ENCODE peak calls at places on chromosomes 6 and 20, in ten cellular contexts. J is cardiac muscle cell; F is GM23338; W is AG09309; G is CD4-positive, alpha-beta memory T cell; T is epithelial cell of esophagus; I is psoas muscle; V is adrenal gland; X is HCT116; E is kidney epithelial cell. A is an unnamed sample.

GRCh38 chr6:157561037-157561790 is 180.2 kb downstream of the ZDHHC14 start:
- DNase-seq in J (no peak), F (no peak), W (no peak), G (no peak), T (no peak), I (no peak), V (no peak), X (no peak), E (no peak), A (no peak)

GRCh38 chr6:110878751-110879539 is 4.4 kb downstream of the AMD1 start:
- DNase-seq in J (peak), F (peak), W (no peak), G (peak), T (peak), I (no peak), V (no peak), X (no peak), E (no peak), A (peak)

GRCh38 chr6:161101517-161101916 is 109.9 kb downstream of the MAP3K4 start:
- DNase-seq in J (no peak), F (peak), W (no peak), G (no peak), T (no peak), I (no peak), V (no peak), X (no peak), E (no peak), A (no peak)

GRCh38 chr20:4951299-4951698 is 50.0 kb downstream of the SLC23A2 start:
- DNase-seq in J (peak), F (no peak), W (no peak), G (no peak), T (peak), I (no peak), V (peak), X (peak), E (no peak), A (peak)

GRCh38 chr20:34012330-34012729 is 18.6 kb downstream of the RALY start:
- DNase-seq in J (no peak), F (peak), W (no peak), G (no peak), T (no peak), I (no peak), V (no peak), X (no peak), E (no peak), A (no peak)

GRCh38 chr6:108097882-108098281 is 23.3 kb upstream of the OSTM1 start:
- DNase-seq in J (peak), F (no peak), W (no peak), G (no peak), T (no peak), I (no peak), V (no peak), X (no peak), E (no peak), A (no peak)

GRCh38 chr6:35906499-35906846 is 14.4 kb downstream of the SRPK1 start:
- DNase-seq in J (peak), F (no peak), W (no peak), G (no peak), T (no peak), I (no peak), V (no peak), X (no peak), E (no peak), A (no peak)

GRCh38 chr6:15389079-15389758 is 143.3 kb downstream of the JARID2 start:
- DNase-seq in J (peak), F (no peak), W (no peak), G (no peak), T (no peak), I (no peak), V (no peak), X (no peak), E (no peak), A (no peak)

GRCh38 chr20:35273449-35274171 is 4.3 kb downstream of the MMP24OS start:
- DNase-seq in J (no peak), F (peak), W (no peak), G (no peak), T (peak), I (peak), V (peak), X (no peak), E (no peak), A (no peak)

GRCh38 chr20:13638162-13638495 is 603 bp downstream of the TASP1 start:
- DNase-seq in J (no peak), F (peak), W (no peak), G (no peak), T (peak), I (no peak), V (no peak), X (no peak), E (no peak), A (no peak)

GRCh38 chr6:53373638-53374037 is 24.9 kb upstream of the ELOVL5 start:
- DNase-seq in J (peak), F (no peak), W (no peak), G (no peak), T (peak), I (no peak), V (no peak), X (no peak), E (no peak), A (no peak)

GRCh38 chr6:166365221-166365620 is 17.5 kb downstream of the MPC1 start:
- DNase-seq in J (peak), F (peak), W (peak), G (no peak), T (peak), I (no peak), V (peak), X (no peak), E (no peak), A (no peak)

GRCh38 chr6:114284281-114284680 is 58.5 kb downstream of the HS3ST5 start:
- DNase-seq in J (peak), F (no peak), W (peak), G (no peak), T (peak), I (no peak), V (no peak), X (no peak), E (no peak), A (peak)

GRCh38 chr6:40933864-40934263 is 105.2 kb downstream of the UNC5CL start:
- DNase-seq in J (no peak), F (no peak), W (no peak), G (no peak), T (no peak), I (no peak), V (no peak), X (no peak), E (no peak), A (no peak)

GRCh38 chr6:142374965-142375733 is 73.3 kb downstream of the ADGRG6 start:
- DNase-seq in J (peak), F (no peak), W (peak), G (no peak), T (peak), I (no peak), V (no peak), X (peak), E (peak), A (peak)

GRCh38 chr6:3247255-3248146 is 11.2 kb upstream of the PSMG4 start:
- DNase-seq in J (peak), F (peak), W (peak), G (no peak), T (peak), I (no peak), V (peak), X (no peak), E (peak), A (peak)

GRCh38 chr6:79115557-79115956 is 37.5 kb upstream of the PHIP start:
- DNase-seq in J (no peak), F (no peak), W (no peak), G (no peak), T (no peak), I (no peak), V (no peak), X (no peak), E (no peak), A (no peak)

GRCh38 chr20:49288250-49288751 is 10.4 kb upstream of the ZNFX1 start:
- DNase-seq in J (no peak), F (no peak), W (no peak), G (no peak), T (no peak), I (no peak), V (no peak), X (no peak), E (no peak), A (no peak)

GRCh38 chr6:142276256-142276655 is 25.6 kb upstream of the ADGRG6 start:
- DNase-seq in J (no peak), F (no peak), W (no peak), G (no peak), T (no peak), I (no peak), V (no peak), X (no peak), E (no peak), A (no peak)

GRCh38 chr6:35562060-35562459 is 49.4 kb upstream of the TULP1 start:
- DNase-seq in J (no peak), F (no peak), W (no peak), G (no peak), T (peak), I (no peak), V (no peak), X (no peak), E (no peak), A (no peak)

GRCh38 chr20:31845300-31845863 is at the start of gene FOXS1:
- DNase-seq in J (peak), F (peak), W (no peak), G (no peak), T (no peak), I (peak), V (no peak), X (no peak), E (no peak), A (no peak)

GRCh38 chr6:34102696-34103095 is 43.2 kb downstream of the GRM4 start:
- DNase-seq in J (no peak), F (no peak), W (no peak), G (no peak), T (no peak), I (no peak), V (no peak), X (no peak), E (no peak), A (no peak)

GRCh38 chr6:8821921-8822512 is 386.7 kb upstream of the SLC35B3 start:
- DNase-seq in J (no peak), F (no peak), W (no peak), G (no peak), T (peak), I (no peak), V (no peak), X (no peak), E (peak), A (no peak)

DNA sequence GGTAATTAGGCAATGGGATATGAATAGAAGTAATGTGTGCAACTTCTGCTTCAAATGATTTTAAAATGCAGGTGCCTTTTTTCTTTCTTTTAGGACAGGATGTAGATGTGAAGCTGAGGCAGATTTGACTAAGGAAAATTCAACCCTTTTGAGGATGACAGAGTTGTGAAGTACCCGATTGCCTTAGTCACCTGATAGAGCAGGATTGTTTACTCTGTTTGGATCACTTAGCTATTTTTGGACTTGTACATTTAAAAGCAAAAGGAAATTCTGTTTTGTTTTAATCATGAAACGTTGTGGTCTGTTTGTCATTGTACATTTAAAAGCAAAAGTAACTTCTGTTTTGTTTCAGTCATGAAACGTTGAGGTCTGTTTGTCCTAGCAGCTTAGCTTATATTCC is 143.4 kb downstream of the FAM83B start:
- DNase-seq in J (no peak), F (no peak), W (no peak), G (no peak), T (peak), I (no peak), V (no peak), X (no peak), E (no peak), A (no peak)
- H3K4me3 ChIP-seq in J (no peak), F (no peak), W (no peak), G (no peak), T (no peak), I (no peak), V (no peak), X (no peak), E (no peak), A (no peak)

GRCh38 chr6:87922947-87923330 is 124.7 kb upstream of the SPACA1 start:
- DNase-seq in J (no peak), F (no peak), W (no peak), G (no peak), T (no peak), I (no peak), V (no peak), X (no peak), E (no peak), A (no peak)

GRCh38 chr6:87926687-87927086 is 121.0 kb upstream of the SPACA1 start:
- DNase-seq in J (no peak), F (no peak), W (no peak), G (no peak), T (peak), I (no peak), V (no peak), X (no peak), E (no peak), A (no peak)

GRCh38 chr6:87923389-87924050 is 124.1 kb upstream of the SPACA1 start:
- DNase-seq in J (no peak), F (no peak), W (no peak), G (no peak), T (no peak), I (no peak), V (no peak), X (no peak), E (no peak), A (no peak)

GRCh38 chr6:87925373-87926060 is 122.1 kb upstream of the SPACA1 start:
- DNase-seq in J (no peak), F (no peak), W (no peak), G (no peak), T (no peak), I (no peak), V (no peak), X (no peak), E (no peak), A (no peak)

DNA sequence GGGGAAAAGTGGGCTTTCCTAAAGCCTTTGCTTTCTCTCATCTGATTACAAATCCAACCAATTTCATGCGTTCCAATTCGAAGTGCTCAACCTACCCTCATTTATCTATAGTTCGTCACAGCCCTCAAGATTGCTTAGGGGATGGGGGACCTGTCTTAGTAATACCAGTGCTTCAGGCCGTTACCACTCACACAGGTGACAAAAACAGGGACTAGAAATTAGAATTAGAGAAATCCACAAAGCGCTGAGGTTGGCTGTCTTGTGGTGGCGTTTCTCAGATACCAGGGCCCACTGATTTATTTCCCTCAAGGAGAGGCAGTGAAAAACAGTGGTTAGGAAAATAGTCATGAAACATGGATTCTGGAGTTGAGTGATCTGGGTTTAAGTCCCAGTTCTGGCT is 121.6 kb upstream of the SPACA1 start:
- DNase-seq in J (no peak), F (no peak), W (no peak), G (no peak), T (no peak), I (no peak), V (no peak), X (no peak), E (no peak), A (no peak)
- H3K4me3 ChIP-seq in J (no peak), F (no peak), W (no peak), G (no peak), T (no peak), I (no peak), V (no peak), X (no peak), E (no peak), A (no peak)

GRCh38 chr6:7110092-7110792 is 2.5 kb downstream of the RREB1 start:
- DNase-seq in J (no peak), F (peak), W (no peak), G (no peak), T (no peak), I (no peak), V (no peak), X (no peak), E (no peak), A (no peak)
- H3K4me3 ChIP-seq in J (peak), F (peak), W (peak), G (no peak), T (peak), I (peak), V (peak), X (peak), E (no peak), A (no peak)

DNA sequence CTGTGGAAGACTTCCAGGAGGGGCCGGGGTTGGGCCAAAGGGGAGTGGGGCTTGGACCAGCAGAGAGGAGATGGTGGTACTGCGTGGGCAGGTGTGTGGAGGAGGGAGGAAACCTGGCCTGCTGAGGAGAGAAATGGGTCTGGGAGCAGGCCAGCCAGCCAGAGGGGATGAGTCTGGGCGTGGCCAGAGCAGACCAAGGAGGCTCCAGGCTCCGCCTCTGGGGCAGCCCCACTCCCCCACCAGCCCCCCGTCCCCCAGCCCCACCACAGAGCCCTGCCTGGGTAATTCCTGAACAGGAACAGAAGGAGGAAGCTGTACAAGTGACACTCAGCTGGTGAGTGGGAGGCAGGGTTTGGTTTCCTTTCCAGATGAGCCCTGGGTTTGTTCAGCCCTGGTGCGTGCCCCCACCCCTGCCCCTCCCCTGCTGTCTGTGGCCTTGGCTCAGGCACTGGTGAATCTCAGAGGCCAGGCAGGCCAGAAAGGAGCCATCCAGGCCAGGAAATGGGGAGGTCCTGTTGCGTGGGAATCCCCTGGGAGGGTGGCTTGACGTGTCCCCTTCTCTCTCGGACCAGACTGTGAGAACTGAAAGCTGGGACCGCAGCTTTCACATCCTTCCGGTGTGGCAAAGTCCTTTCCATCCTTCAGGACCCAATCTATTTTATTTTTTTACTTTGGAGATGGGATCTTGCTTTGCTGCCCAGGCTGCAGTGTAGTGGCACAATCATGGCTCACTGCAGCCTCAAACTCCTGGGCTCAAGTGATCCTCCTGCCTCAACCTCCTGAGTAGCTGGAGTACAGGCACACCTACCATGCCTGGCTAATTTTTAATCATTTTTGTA is 9.4 kb upstream of the SRC start:
- DNase-seq in J (peak), F (peak), W (no peak), G (no peak), T (no peak), I (peak), V (peak), X (no peak), E (no peak), A (no peak)
- H3K4me3 ChIP-seq in J (no peak), F (no peak), W (no peak), G (no peak), T (no peak), I (no peak), V (no peak), X (no peak), E (no peak), A (no peak)

GRCh38 chr6:5752282-5752681 is 254.4 kb downstream of the NRN1 start:
- DNase-seq in J (peak), F (peak), W (peak), G (no peak), T (peak), I (no peak), V (no peak), X (no peak), E (peak), A (peak)
- H3K4me3 ChIP-seq in J (no peak), F (no peak), W (no peak), G (no peak), T (no peak), I (no peak), V (no peak), X (no peak), E (no peak), A (peak)

DNA sequence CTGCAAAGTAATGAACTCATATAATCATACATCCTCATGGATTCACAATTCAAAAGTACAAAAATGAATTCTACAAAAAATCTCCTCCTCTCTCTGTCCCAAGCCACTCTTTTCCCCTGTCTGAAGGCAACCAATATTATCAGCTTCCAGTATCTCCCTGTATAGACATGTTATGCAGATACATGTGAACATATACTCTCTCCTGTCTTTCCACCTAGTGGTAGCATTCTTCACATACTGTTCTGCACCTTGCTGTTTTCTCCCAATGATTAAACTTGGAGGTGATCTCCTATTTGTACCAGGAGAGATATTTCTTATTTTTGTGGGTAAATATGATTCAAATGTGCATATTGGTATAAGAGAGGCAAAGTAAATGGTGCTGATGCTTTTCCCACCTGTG is 416.4 kb downstream of the EPM2A start:
- DNase-seq in J (no peak), F (peak), W (no peak), G (no peak), T (peak), I (no peak), V (no peak), X (peak), E (no peak), A (no peak)
- H3K4me3 ChIP-seq in J (no peak), F (no peak), W (no peak), G (no peak), T (no peak), I (no peak), V (no peak), X (no peak), E (no peak), A (no peak)

DNA sequence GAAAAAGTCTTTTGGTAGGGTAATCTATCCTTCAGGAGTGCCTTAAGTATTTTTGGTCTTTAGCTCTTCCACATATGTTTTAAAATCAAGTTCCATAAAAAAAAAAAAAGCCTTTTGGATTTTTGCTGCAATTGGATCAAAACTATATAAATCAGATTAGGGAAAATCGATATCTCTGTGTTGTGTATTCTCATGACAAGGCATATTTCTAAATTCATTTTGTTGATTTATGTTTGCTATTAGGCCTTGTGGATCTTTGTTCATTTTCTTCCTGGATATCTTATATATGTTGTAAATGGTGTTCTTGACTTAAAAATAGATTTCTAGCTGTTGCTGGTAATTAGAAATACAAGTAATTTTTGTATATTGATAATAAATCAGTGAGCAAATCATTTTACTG is 8.8 kb downstream of the HSF2 start:
- DNase-seq in J (no peak), F (no peak), W (no peak), G (no peak), T (no peak), I (no peak), V (no peak), X (no peak), E (no peak), A (no peak)
- H3K4me3 ChIP-seq in J (no peak), F (no peak), W (no peak), G (no peak), T (no peak), I (peak), V (no peak), X (no peak), E (no peak), A (no peak)